ENCODE peak calls at places on chromosomes 7 and 10, in seven cellular contexts. One of them, this sample, is unnamed.

GRCh38 chr7:158861936-158862704 is 5.8 kb downstream of the DYNC2I1 start:
- DNase-seq in tibial nerve: no peak
- DNase-seq in stomach: no peak
- DNase-seq in ovary: no peak
- DNase-seq in HCT116: no peak
- DNase-seq in breast epithelium: no peak
- DNase-seq in heart left ventricle: no peak
- DNase-seq in this sample: no peak

GRCh38 chr10:24503627-24504320 is 219.9 kb downstream of the ARHGAP21 start:
- DNase-seq in tibial nerve: peak; percentile 51
- DNase-seq in stomach: peak; percentile 64
- DNase-seq in ovary: no peak
- DNase-seq in HCT116: peak; percentile 48
- DNase-seq in breast epithelium: no peak
- DNase-seq in heart left ventricle: no peak
- DNase-seq in this sample: no peak

GRCh38 chr10:11014671-11015141 is 3.0 kb upstream of the CELF2 start:
- DNase-seq in tibial nerve: no peak
- DNase-seq in stomach: no peak
- DNase-seq in ovary: no peak
- DNase-seq in HCT116: no peak
- DNase-seq in breast epithelium: no peak
- DNase-seq in heart left ventricle: no peak
- DNase-seq in this sample: no peak

GRCh38 chr7:158829021-158829341 is 328 bp downstream of the ESYT2 start:
- DNase-seq in tibial nerve: no peak
- DNase-seq in stomach: peak; percentile 65
- DNase-seq in ovary: no peak
- DNase-seq in HCT116: no peak
- DNase-seq in breast epithelium: peak; percentile 64
- DNase-seq in heart left ventricle: peak; percentile 85
- DNase-seq in this sample: no peak

GRCh38 chr7:44060948-44061644 is 4.3 kb downstream of the PGAM2 start:
- DNase-seq in tibial nerve: no peak
- DNase-seq in stomach: no peak
- DNase-seq in ovary: peak; percentile 16
- DNase-seq in HCT116: no peak
- DNase-seq in breast epithelium: no peak
- DNase-seq in heart left ventricle: peak; percentile 21
- DNase-seq in this sample: no peak

GRCh38 chr10:75276029-75276872 is 40.5 kb upstream of the COMTD1 start:
- DNase-seq in tibial nerve: no peak
- DNase-seq in stomach: peak; percentile 28
- DNase-seq in ovary: no peak
- DNase-seq in HCT116: no peak
- DNase-seq in breast epithelium: no peak
- DNase-seq in heart left ventricle: no peak
- DNase-seq in this sample: no peak

GRCh38 chr7:55336540-55336939 is 28.6 kb upstream of the LANCL2 start:
- DNase-seq in tibial nerve: no peak
- DNase-seq in stomach: no peak
- DNase-seq in ovary: no peak
- DNase-seq in HCT116: no peak
- DNase-seq in breast epithelium: no peak
- DNase-seq in heart left ventricle: no peak
- DNase-seq in this sample: no peak

GRCh38 chr7:148142660-148143248 is 447.8 kb upstream of the C7orf33 start:
- DNase-seq in tibial nerve: peak; percentile 51
- DNase-seq in stomach: no peak
- DNase-seq in ovary: no peak
- DNase-seq in HCT116: peak; percentile 21
- DNase-seq in breast epithelium: no peak
- DNase-seq in heart left ventricle: no peak
- DNase-seq in this sample: no peak

GRCh38 chr10:121296378-121296777 is 301.9 kb downstream of the FGFR2 start:
- DNase-seq in tibial nerve: no peak
- DNase-seq in stomach: no peak
- DNase-seq in ovary: no peak
- DNase-seq in HCT116: no peak
- DNase-seq in breast epithelium: no peak
- DNase-seq in heart left ventricle: no peak
- DNase-seq in this sample: no peak

GRCh38 chr7:73972614-73973013 is 55.4 kb upstream of the ELN start:
- DNase-seq in tibial nerve: no peak
- DNase-seq in stomach: peak; percentile 8
- DNase-seq in ovary: no peak
- DNase-seq in HCT116: no peak
- DNase-seq in breast epithelium: peak; percentile 11
- DNase-seq in heart left ventricle: no peak
- DNase-seq in this sample: no peak

GRCh38 chr7:371119-371778 is 81.3 kb downstream of the FOXL3 start:
- DNase-seq in tibial nerve: no peak
- DNase-seq in stomach: peak; percentile 27
- DNase-seq in ovary: peak; percentile 14
- DNase-seq in HCT116: no peak
- DNase-seq in breast epithelium: no peak
- DNase-seq in heart left ventricle: peak; percentile 43
- DNase-seq in this sample: no peak

GRCh38 chr10:133242611-133243356 is 5.1 kb downstream of the VENTX start:
- DNase-seq in tibial nerve: no peak
- DNase-seq in stomach: no peak
- DNase-seq in ovary: no peak
- DNase-seq in HCT116: no peak
- DNase-seq in breast epithelium: no peak
- DNase-seq in heart left ventricle: no peak
- DNase-seq in this sample: no peak

GRCh38 chr7:42053834-42054233 is 183.2 kb downstream of the GLI3 start:
- DNase-seq in tibial nerve: no peak
- DNase-seq in stomach: no peak
- DNase-seq in ovary: no peak
- DNase-seq in HCT116: no peak
- DNase-seq in breast epithelium: no peak
- DNase-seq in heart left ventricle: no peak
- DNase-seq in this sample: no peak

GRCh38 chr7:76293407-76293901 is 9.0 kb upstream of the HSPB1 start:
- DNase-seq in tibial nerve: no peak
- DNase-seq in stomach: no peak
- DNase-seq in ovary: no peak
- DNase-seq in HCT116: no peak
- DNase-seq in breast epithelium: no peak
- DNase-seq in heart left ventricle: no peak
- DNase-seq in this sample: no peak

GRCh38 chr10:28179490-28180099 is 123.3 kb downstream of the MPP7 start:
- DNase-seq in tibial nerve: peak; percentile 67
- DNase-seq in stomach: no peak
- DNase-seq in ovary: no peak
- DNase-seq in HCT116: peak; percentile 69
- DNase-seq in breast epithelium: no peak
- DNase-seq in heart left ventricle: no peak
- DNase-seq in this sample: no peak

GRCh38 chr10:1244493-1244892 is 188.3 kb downstream of the WDR37 start:
- DNase-seq in tibial nerve: no peak
- DNase-seq in stomach: no peak
- DNase-seq in ovary: no peak
- DNase-seq in HCT116: no peak
- DNase-seq in breast epithelium: no peak
- DNase-seq in heart left ventricle: no peak
- DNase-seq in this sample: no peak

GRCh38 chr10:8416192-8416701 is 361.8 kb downstream of the GATA3 start:
- DNase-seq in tibial nerve: no peak
- DNase-seq in stomach: no peak
- DNase-seq in ovary: no peak
- DNase-seq in HCT116: no peak
- DNase-seq in breast epithelium: no peak
- DNase-seq in heart left ventricle: no peak
- DNase-seq in this sample: no peak

GRCh38 chr7:106603300-106603699 is 57.7 kb downstream of the CCDC71L start:
- DNase-seq in tibial nerve: no peak
- DNase-seq in stomach: no peak
- DNase-seq in ovary: no peak
- DNase-seq in HCT116: no peak
- DNase-seq in breast epithelium: no peak
- DNase-seq in heart left ventricle: no peak
- DNase-seq in this sample: no peak

GRCh38 chr10:102656026-102656425 is 11.7 kb downstream of the TRIM8 start:
- DNase-seq in tibial nerve: no peak
- DNase-seq in stomach: no peak
- DNase-seq in ovary: no peak
- DNase-seq in HCT116: no peak
- DNase-seq in breast epithelium: no peak
- DNase-seq in heart left ventricle: peak; percentile 42
- DNase-seq in this sample: no peak

GRCh38 chr10:127046975-127047877 is 142.0 kb downstream of the DOCK1 start:
- DNase-seq in tibial nerve: no peak
- DNase-seq in stomach: no peak
- DNase-seq in ovary: no peak
- DNase-seq in HCT116: no peak
- DNase-seq in breast epithelium: no peak
- DNase-seq in heart left ventricle: no peak
- DNase-seq in this sample: no peak

GRCh38 chr10:123909866-123910265 is 18.3 kb upstream of the CPXM2 start:
- DNase-seq in tibial nerve: no peak
- DNase-seq in stomach: no peak
- DNase-seq in ovary: no peak
- DNase-seq in HCT116: no peak
- DNase-seq in breast epithelium: no peak
- DNase-seq in heart left ventricle: no peak
- DNase-seq in this sample: no peak

GRCh38 chr10:13525683-13526082 is 3.1 kb downstream of the BEND7 start:
- DNase-seq in tibial nerve: no peak
- DNase-seq in stomach: no peak
- DNase-seq in ovary: no peak
- DNase-seq in HCT116: no peak
- DNase-seq in breast epithelium: no peak
- DNase-seq in heart left ventricle: no peak
- DNase-seq in this sample: no peak

GRCh38 chr10:13527864-13528137 is 1.0 kb downstream of the BEND7 start:
- DNase-seq in tibial nerve: no peak
- DNase-seq in stomach: no peak
- DNase-seq in ovary: no peak
- DNase-seq in HCT116: no peak
- DNase-seq in breast epithelium: no peak
- DNase-seq in heart left ventricle: no peak
- DNase-seq in this sample: no peak

GRCh38 chr10:13528138-13528874 is 508 bp downstream of the BEND7 start:
- DNase-seq in tibial nerve: no peak
- DNase-seq in stomach: peak; percentile 36
- DNase-seq in ovary: peak; percentile 32
- DNase-seq in HCT116: no peak
- DNase-seq in breast epithelium: no peak
- DNase-seq in heart left ventricle: peak; percentile 61
- DNase-seq in this sample: no peak

GRCh38 chr10:13528875-13529713 is at the start of gene BEND7:
- DNase-seq in tibial nerve: no peak
- DNase-seq in stomach: peak; percentile 60
- DNase-seq in ovary: peak; percentile 59
- DNase-seq in HCT116: no peak
- DNase-seq in breast epithelium: no peak
- DNase-seq in heart left ventricle: peak; percentile 71
- DNase-seq in this sample: no peak

GRCh38 chr10:13526952-13527863 is 1.6 kb downstream of the BEND7 start:
- DNase-seq in tibial nerve: no peak
- DNase-seq in stomach: no peak
- DNase-seq in ovary: no peak
- DNase-seq in HCT116: peak; percentile 29
- DNase-seq in breast epithelium: no peak
- DNase-seq in heart left ventricle: no peak
- DNase-seq in this sample: no peak
- H3K4me3 ChIP-seq in tibial nerve: peak overlapping the region; percentile 52
- H3K4me3 ChIP-seq in stomach: peak overlapping the region; percentile 61
- H3K4me3 ChIP-seq in ovary: peak overlapping the region; percentile 65
- H3K4me3 ChIP-seq in HCT116: peak overlapping the region; percentile 62
- H3K4me3 ChIP-seq in breast epithelium: peak overlapping the region; percentile 56
- H3K4me3 ChIP-seq in heart left ventricle: peak overlapping the region; percentile 74
- H3K4me3 ChIP-seq in this sample: peak overlapping the region; percentile 49

GRCh38 chr10:130043491-130043890 is 67.1 kb downstream of the C10orf143 start:
- DNase-seq in tibial nerve: no peak
- DNase-seq in stomach: no peak
- DNase-seq in ovary: no peak
- DNase-seq in HCT116: no peak
- DNase-seq in breast epithelium: no peak
- DNase-seq in heart left ventricle: no peak
- DNase-seq in this sample: no peak
- H3K27ac ChIP-seq in tibial nerve: no peak overlapping the region
- H3K27ac ChIP-seq in stomach: no peak overlapping the region
- H3K27ac ChIP-seq in ovary: no peak overlapping the region
- H3K27ac ChIP-seq in HCT116: no peak overlapping the region
- H3K27ac ChIP-seq in breast epithelium: no peak overlapping the region
- H3K27ac ChIP-seq in heart left ventricle: no peak overlapping the region
- H3K27ac ChIP-seq in this sample: no peak overlapping the region

GRCh38 chr10:80201592-80202256 is 3.6 kb downstream of the ANXA11 start:
- DNase-seq in tibial nerve: no peak
- DNase-seq in stomach: peak; percentile 62
- DNase-seq in ovary: no peak
- DNase-seq in HCT116: no peak
- DNase-seq in breast epithelium: no peak
- DNase-seq in heart left ventricle: peak; percentile 61
- DNase-seq in this sample: no peak

GRCh38 chr10:80204193-80204714 is 1.1 kb downstream of the ANXA11 start:
- DNase-seq in tibial nerve: no peak
- DNase-seq in stomach: peak; percentile 81
- DNase-seq in ovary: no peak
- DNase-seq in HCT116: no peak
- DNase-seq in breast epithelium: no peak
- DNase-seq in heart left ventricle: peak; percentile 64
- DNase-seq in this sample: no peak

GRCh38 chr10:80204801-80205477 is 398 bp downstream of the ANXA11 start:
- DNase-seq in tibial nerve: no peak
- DNase-seq in stomach: peak; percentile 48
- DNase-seq in ovary: no peak
- DNase-seq in HCT116: no peak
- DNase-seq in breast epithelium: no peak
- DNase-seq in heart left ventricle: peak; percentile 75
- DNase-seq in this sample: no peak

GRCh38 chr10:80203835-80204148 is 1.5 kb downstream of the ANXA11 start:
- DNase-seq in tibial nerve: no peak
- DNase-seq in stomach: no peak
- DNase-seq in ovary: no peak
- DNase-seq in HCT116: no peak
- DNase-seq in breast epithelium: no peak
- DNase-seq in heart left ventricle: no peak
- DNase-seq in this sample: no peak

GRCh38 chr10:80202934-80203834 is 2.2 kb downstream of the ANXA11 start:
- DNase-seq in tibial nerve: peak; percentile 48
- DNase-seq in stomach: peak; percentile 73
- DNase-seq in ovary: peak; percentile 54
- DNase-seq in HCT116: peak; percentile 83
- DNase-seq in breast epithelium: no peak
- DNase-seq in heart left ventricle: peak; percentile 81
- DNase-seq in this sample: no peak
- TF ChIP-seq POLR2A in tibial nerve: peak; percentile 13
- TF ChIP-seq POLR2A in stomach: no peak
- TF ChIP-seq POLR2A in ovary: no peak
- TF ChIP-seq POLR2A in HCT116: no peak
- TF ChIP-seq POLR2A in breast epithelium: no peak
- TF ChIP-seq POLR2A in heart left ventricle: no peak
- TF ChIP-seq POLR2A in this sample: peak; percentile 6

DNA sequence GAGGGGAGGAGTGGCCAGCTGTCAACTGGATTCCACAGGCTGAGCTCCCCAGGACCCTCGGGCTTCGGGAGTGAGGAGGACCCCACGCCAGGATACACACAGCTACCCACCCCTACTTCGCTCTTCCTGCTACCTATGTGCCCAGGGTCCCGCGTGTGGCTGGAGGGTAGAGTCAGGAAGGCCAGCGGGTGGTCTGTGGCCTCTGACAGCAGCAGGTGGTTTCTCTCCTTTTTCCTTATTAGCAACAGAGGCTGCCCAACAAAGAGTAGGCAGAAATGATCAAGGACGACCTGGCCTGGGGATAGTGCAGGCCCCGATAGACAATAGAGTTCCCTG is 1.1 kb upstream of the KCNMA1 start:
- DNase-seq in tibial nerve: no peak
- DNase-seq in stomach: no peak
- DNase-seq in ovary: no peak
- DNase-seq in HCT116: no peak
- DNase-seq in breast epithelium: no peak
- DNase-seq in heart left ventricle: no peak
- DNase-seq in this sample: no peak
- H3K4me3 ChIP-seq in tibial nerve: no peak overlapping the region
- H3K4me3 ChIP-seq in stomach: peak overlapping the region; percentile 60
- H3K4me3 ChIP-seq in ovary: peak overlapping the region; percentile 54
- H3K4me3 ChIP-seq in HCT116: no peak overlapping the region
- H3K4me3 ChIP-seq in breast epithelium: peak overlapping the region; percentile 54
- H3K4me3 ChIP-seq in heart left ventricle: no peak overlapping the region
- H3K4me3 ChIP-seq in this sample: peak overlapping the region; percentile 48

This sample was measured in vagina.